ENCODE peak calls at places on chromosomes 12 and 14, in eight cellular contexts. A, C, Q, G, W, D, F and P are unnamed samples.

GRCh38 chr14:71610797-71611196 is 321.4 kb upstream of the RGS6 start:
- DNase-seq in W (no peak), D (no peak), G (no peak), A (no peak), F (no peak), C (no peak), Q (no peak), P (no peak)

GRCh38 chr14:95138876-95139275 is 18.5 kb downstream of the DICER1 start:
- DNase-seq in G (no peak), A (no peak), F (no peak), C (no peak), Q (no peak), D (no peak), W (no peak), P (no peak)

GRCh38 chr12:41188841-41189394 is 798 bp downstream of the PDZRN4 start:
- DNase-seq in W (no peak), A (no peak), D (no peak), F (no peak), G (no peak), Q (no peak), C (no peak), P (peak)

GRCh38 chr12:30782316-30783173 is 27.8 kb upstream of the CAPRIN2 start:
- DNase-seq in Q (no peak), C (no peak), F (no peak), G (no peak), W (no peak), D (peak), A (no peak), P (no peak)

GRCh38 chr12:3034067-3034750 is 43.0 kb upstream of the TSPAN9 start:
- DNase-seq in D (peak), W (no peak), G (peak), F (peak), C (peak), A (peak), Q (peak), P (peak)

GRCh38 chr12:102917026-102917787 is at the start of gene PAH:
- DNase-seq in C (no peak), G (no peak), D (no peak), W (no peak), A (peak), F (peak), Q (no peak), P (peak)

GRCh38 chr12:121026274-121027045 is 10.2 kb upstream of the C12orf43 start:
- DNase-seq in C (no peak), Q (no peak), D (no peak), G (no peak), W (no peak), A (no peak), F (no peak), P (no peak)

GRCh38 chr12:125081427-125081826 is 16.2 kb downstream of the AACS start:
- DNase-seq in F (peak), Q (no peak), W (no peak), G (no peak), C (no peak), D (no peak), A (no peak), P (no peak)

GRCh38 chr12:106840217-106840616 is 65.7 kb downstream of the RIC8B start:
- DNase-seq in D (no peak), W (no peak), F (no peak), C (peak), Q (no peak), A (peak), G (no peak), P (no peak)

GRCh38 chr14:54435500-54435981 is 5.6 kb downstream of the CNIH1 start:
- DNase-seq in A (peak), F (no peak), D (no peak), C (no peak), G (no peak), W (no peak), Q (no peak), P (no peak)

GRCh38 chr14:75223664-75224154 is 47.3 kb upstream of the TMED10 start:
- DNase-seq in G (no peak), Q (no peak), C (no peak), W (no peak), A (no peak), F (peak), D (no peak), P (peak)

GRCh38 chr14:31025335-31026075 is at the start of gene AP4S1:
- DNase-seq in G (no peak), A (peak), C (no peak), W (peak), Q (peak), D (peak), F (peak), P (peak)

GRCh38 chr14:101130861-101131260 is 227.3 kb upstream of the RTL1 start:
- DNase-seq in A (no peak), Q (no peak), C (no peak), W (no peak), F (no peak), D (no peak), G (no peak), P (no peak)

GRCh38 chr12:127064207-127064606 is 1202.8 kb upstream of the TMEM132C start:
- DNase-seq in W (no peak), G (no peak), D (no peak), A (no peak), F (no peak), Q (no peak), C (no peak), P (no peak)

GRCh38 chr14:73381379-73382013 is 76.8 kb downstream of the NUMB start:
- DNase-seq in W (no peak), A (peak), C (no peak), D (no peak), F (peak), Q (no peak), G (no peak), P (no peak)

GRCh38 chr12:132582582-132583279 is 27.7 kb downstream of the LRCOL1 start:
- DNase-seq in C (no peak), A (no peak), W (no peak), F (no peak), D (no peak), G (no peak), Q (no peak), P (no peak)

GRCh38 chr14:103071544-103072251 is 12.3 kb upstream of the LBHD2 start:
- DNase-seq in Q (no peak), D (no peak), F (no peak), A (peak), G (no peak), C (no peak), W (no peak), P (no peak)

GRCh38 chr12:3366451-3367155 is 124.4 kb upstream of the PRMT8 start:
- DNase-seq in W (no peak), F (no peak), Q (no peak), G (no peak), A (no peak), C (no peak), D (no peak), P (no peak)

GRCh38 chr14:63542231-63542999 is 762 bp downstream of the PPP2R5E start:
- DNase-seq in W (no peak), D (no peak), C (no peak), G (no peak), A (peak), F (peak), Q (peak), P (peak)

GRCh38 chr12:116717466-116718457 is 20.1 kb downstream of the SPRING1 start:
- DNase-seq in A (no peak), C (no peak), W (no peak), D (peak), F (no peak), G (no peak), Q (no peak), P (no peak)

GRCh38 chr12:127065595-127065994 is 1201.4 kb upstream of the TMEM132C start:
- DNase-seq in D (no peak), F (no peak), C (no peak), W (no peak), G (no peak), A (no peak), Q (no peak), P (no peak)

DNA sequence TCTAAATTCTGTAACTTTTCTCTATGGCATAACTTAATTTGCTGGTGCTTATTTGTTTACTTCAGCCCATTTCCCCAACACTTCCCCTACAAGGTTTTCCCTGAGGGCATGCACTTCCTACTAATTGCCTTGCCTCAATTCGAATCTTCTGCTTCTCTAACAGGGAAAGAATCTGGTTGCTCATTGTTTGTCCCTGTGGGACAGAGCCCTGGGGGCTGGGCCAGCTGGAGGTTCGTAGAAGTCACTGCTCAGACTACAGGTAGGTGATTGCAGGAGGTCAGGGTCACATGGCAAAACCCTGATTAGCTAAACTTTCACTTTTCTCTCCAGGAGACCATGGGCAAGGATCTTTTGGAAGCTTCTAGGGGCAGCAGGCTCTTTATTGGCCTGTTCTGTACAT is 72.0 kb downstream of the ZFC3H1 start:
- DNase-seq in C (no peak), D (no peak), F (no peak), W (no peak), A (no peak), Q (no peak), G (no peak), P (no peak)
- TF ChIP-seq CTCF in C (no peak), D (no peak), F (no peak), W (no peak), A (no peak), Q (no peak), G (no peak), P (no peak)

DNA sequence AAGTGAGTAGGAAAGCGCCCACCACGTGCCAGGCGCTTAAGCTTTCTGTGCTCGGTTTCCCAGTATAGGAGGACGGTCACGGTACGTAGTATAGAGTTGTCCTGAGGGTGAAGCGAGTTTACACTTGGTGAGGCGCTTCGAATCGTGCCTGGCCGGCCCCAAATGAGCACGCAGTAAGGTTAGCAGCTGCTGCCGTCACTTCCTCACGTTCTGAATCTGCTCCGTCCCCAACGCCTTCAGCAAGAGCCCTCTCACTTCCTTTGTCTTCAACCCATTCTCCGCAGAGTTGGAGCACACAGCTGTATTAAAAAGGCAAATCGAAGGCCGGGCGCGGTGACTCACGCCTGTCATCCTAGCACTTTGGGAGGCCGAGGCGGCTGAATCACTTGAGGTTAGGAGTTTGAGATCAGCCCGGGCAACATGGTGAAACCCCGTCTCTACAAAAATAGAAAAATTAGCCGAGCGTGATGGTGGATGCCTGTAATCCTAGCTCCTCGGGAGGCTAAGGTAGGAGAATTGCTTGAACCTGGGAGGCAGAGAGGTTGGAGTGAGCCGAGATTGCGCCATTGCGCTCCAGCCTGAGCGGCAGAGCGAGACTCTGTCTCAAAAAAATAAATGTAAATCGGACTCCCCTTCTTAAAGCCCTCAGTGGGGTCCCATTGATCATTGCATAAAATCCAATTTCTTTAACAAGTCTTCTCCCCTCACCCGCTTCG is 725 bp downstream of the TDP1 start:
- DNase-seq in A (peak), G (peak), F (peak), W (peak), Q (peak), D (peak), C (peak), P (peak)
- TF ChIP-seq CTCF in A (no peak), G (no peak), F (peak), W (no peak), Q (no peak), D (no peak), C (no peak), P (no peak)

DNA sequence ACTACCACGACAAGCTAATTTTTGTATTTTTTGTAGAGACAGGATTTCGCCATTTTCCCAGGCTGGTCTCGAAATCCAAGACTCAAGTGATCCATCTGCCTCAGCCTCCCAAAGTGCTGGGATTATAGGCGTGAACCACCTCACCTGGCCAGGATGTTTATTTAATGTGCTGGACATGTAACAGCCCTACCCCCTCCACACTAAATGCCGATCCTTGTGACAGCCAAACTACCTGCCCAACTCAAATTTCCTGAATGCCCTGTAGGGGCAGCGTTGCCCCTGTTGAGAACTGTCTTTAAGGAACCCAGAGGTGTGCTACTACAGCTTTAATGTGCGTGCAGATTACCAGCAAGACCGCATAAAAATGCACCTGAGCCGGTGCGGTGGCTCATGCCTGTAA is 48.1 kb downstream of the KCNK13 start:
- DNase-seq in C (no peak), F (no peak), D (no peak), Q (no peak), A (peak), W (no peak), G (peak), P (no peak)
- TF ChIP-seq CTCF in C (peak), F (peak), D (no peak), Q (peak), A (peak), W (no peak), G (no peak), P (no peak)

GRCh38 chr12:15558915-15559528 is 230.2 kb downstream of the EPS8 start:
- DNase-seq in W (no peak), A (peak), Q (no peak), F (no peak), C (no peak), G (no peak), D (no peak), P (no peak)
- TF ChIP-seq CTCF in W (no peak), A (no peak), Q (no peak), F (no peak), C (no peak), G (no peak), D (no peak), P (no peak)

GRCh38 chr12:112855375-112855774 is 51.4 kb upstream of the OAS1 start:
- DNase-seq in A (peak), W (no peak), G (peak), D (no peak), Q (no peak), C (no peak), F (peak), P (peak)
- TF ChIP-seq CTCF in A (peak), W (no peak), G (no peak), D (no peak), Q (peak), C (no peak), F (peak), P (no peak)

DNA sequence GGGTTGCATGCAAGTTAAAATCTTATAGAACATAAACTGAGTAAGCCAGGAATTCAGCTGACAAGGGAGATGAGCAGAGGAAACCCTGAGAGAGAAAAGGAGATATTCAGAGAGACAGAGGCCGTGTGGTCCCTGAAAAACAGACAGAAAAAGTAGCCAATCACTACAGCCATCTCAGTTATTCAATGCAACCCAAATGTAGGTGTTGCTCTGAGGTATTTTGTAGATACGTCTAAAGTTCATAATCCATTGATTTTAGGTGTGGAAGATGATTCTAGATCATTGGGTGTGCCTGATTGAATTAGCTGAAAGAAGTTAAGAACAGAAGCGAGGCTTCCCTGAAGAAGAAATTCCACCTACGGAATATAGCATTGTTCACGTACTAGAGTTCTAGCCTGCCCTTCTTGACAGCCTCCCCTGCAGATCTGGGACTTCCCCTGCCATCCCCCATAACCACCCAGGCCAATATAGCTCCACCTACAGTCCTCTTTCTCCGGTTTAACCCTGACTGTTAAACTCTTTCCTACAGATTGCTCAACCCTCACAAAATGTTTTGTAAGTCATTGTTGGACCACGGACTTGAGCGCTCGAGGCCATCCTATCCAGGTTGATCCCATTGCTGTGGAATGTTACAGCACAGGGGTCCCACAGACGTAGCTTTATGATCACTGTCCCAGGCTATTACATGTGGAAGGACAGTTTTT is 21.7 kb downstream of the AICDA start:
- DNase-seq in G (no peak), D (no peak), W (no peak), C (no peak), A (peak), F (peak), Q (no peak), P (peak)
- TF ChIP-seq CTCF in G (no peak), D (no peak), W (no peak), C (no peak), A (no peak), F (peak), Q (no peak), P (peak)

GRCh38 chr12:83389237-83389996 is 702.7 kb downstream of the TMTC2 start:
- DNase-seq in F (no peak), G (peak), C (no peak), Q (peak), W (no peak), D (peak), A (peak), P (peak)
- TF ChIP-seq CTCF in F (peak), G (peak), C (no peak), Q (peak), W (no peak), D (no peak), A (peak), P (no peak)

DNA sequence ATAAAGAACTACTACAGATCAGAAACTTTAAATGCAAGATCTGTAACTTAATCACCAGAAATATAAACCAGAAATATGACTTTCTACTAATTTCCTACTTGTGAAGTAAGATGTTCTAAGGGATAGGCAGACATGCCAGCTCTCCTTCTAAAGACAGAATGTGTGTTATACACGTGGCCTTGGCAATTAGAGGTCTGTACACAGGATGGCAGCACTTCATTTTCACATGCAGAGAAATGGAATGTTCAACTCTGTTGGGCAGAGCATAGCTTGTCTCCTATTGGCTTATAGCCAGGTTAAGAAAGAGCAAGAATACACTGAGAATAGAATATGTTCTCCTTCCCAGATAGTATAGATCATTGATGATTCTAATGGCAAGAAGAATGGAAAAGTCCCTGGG is 403.8 kb downstream of the DAD1 start:
- DNase-seq in C (no peak), W (no peak), F (peak), D (no peak), G (no peak), A (peak), Q (no peak), P (no peak)
- TF ChIP-seq CTCF in C (peak), W (no peak), F (peak), D (no peak), G (no peak), A (peak), Q (no peak), P (no peak)

DNA sequence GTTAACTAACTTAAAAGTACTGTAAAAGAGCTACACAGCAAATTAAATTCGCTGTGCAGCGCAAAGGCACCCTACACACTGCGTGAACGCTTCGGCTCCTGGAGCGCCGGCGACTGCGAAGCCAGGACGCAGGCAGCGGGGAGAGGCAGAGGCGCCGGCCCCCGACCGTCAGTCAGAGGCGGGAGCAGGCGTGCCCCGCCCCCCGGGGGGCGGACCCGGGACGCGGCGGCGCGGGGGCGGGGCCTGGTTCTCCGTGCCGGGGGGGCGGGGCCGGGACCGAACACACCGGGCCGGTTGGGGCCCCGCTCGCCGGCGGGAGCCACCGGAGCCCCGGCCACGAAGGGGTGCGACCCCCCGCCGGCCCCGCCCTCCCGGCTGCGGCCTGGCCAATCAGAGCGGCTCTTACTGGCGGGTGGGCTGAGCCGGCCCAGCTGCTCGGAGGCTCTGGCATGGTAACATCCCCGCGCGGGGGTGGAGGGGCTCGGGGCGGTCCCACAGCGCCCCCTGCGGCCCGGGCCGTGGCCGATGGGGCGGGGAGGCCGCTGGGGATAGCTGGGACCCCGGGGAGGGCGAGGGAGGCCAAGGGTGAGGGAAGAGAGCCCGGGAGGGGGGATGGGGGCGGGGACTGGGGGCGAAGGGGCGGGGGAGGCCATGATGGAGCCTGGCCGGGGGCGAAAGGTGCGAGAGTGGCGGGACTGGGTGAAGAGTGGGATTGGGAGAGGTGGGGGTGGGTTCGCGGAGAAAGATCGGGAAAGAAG is at the start of gene PRPF40B:
- DNase-seq in C (peak), Q (peak), F (peak), G (peak), A (peak), D (peak), W (peak), P (peak)
- TF ChIP-seq CTCF in C (peak), Q (peak), F (peak), G (peak), A (no peak), D (peak), W (peak), P (peak)